ENCODE peak calls at places on chromosomes 7 and 10, in six cellular contexts. R is GM12878, K is HepG2, D is GM12892, I is K562, B is H1. O is an unnamed sample.

GRCh38 chr10:124339119-124339807 is 79.5 kb downstream of the OAT start:
- DNase-seq in R (no peak), K (no peak), D (no peak), I (no peak), B (no peak), O (no peak)

GRCh38 chr10:71404510-71405295 is 8.0 kb downstream of the CDH23 start:
- DNase-seq in R (no peak), K (no peak), D (no peak), I (no peak), B (no peak), O (no peak)

GRCh38 chr7:44384586-44385383 is 59.4 kb upstream of the CAMK2B start:
- DNase-seq in R (no peak), K (no peak), D (no peak), I (no peak), B (no peak), O (no peak)

GRCh38 chr7:44131173-44132009 is 8.0 kb upstream of the POLD2 start:
- DNase-seq in R (no peak), K (peak; percentile 96), D (no peak), I (no peak), B (no peak), O (no peak)

GRCh38 chr7:149307775-149308501 is 45.9 kb downstream of the ZNF783 start:
- DNase-seq in R (no peak), K (no peak), D (no peak), I (no peak), B (no peak), O (no peak)

GRCh38 chr10:33675235-33675634 is 340.8 kb upstream of the NRP1 start:
- DNase-seq in R (no peak), K (no peak), D (no peak), I (no peak), B (no peak), O (no peak)

GRCh38 chr10:14659626-14660196 is 115.0 kb downstream of the FAM107B start:
- DNase-seq in R (peak; percentile 88), K (no peak), D (peak; percentile 40), I (no peak), B (no peak), O (peak; percentile 53)

GRCh38 chr7:26863504-26864308 is 684 bp downstream of the SKAP2 start:
- DNase-seq in R (peak; percentile 37), K (peak; percentile 12), D (no peak), I (peak; percentile 15), B (no peak), O (no peak)

GRCh38 chr10:133335238-133336122 is 1.2 kb downstream of the CALY start:
- DNase-seq in R (no peak), K (no peak), D (no peak), I (peak; percentile 66), B (no peak), O (peak; percentile 77)

GRCh38 chr10:97805960-97806359 is 34.2 kb upstream of the SFRP5 start:
- DNase-seq in R (no peak), K (no peak), D (no peak), I (no peak), B (no peak), O (no peak)

GRCh38 chr10:314871-315270 is 179.6 kb downstream of the ZMYND11 start:
- DNase-seq in R (no peak), K (no peak), D (no peak), I (no peak), B (no peak), O (no peak)

GRCh38 chr10:34124522-34125035 is 690.5 kb downstream of the PARD3 start:
- DNase-seq in R (no peak), K (peak; percentile 81), D (no peak), I (no peak), B (no peak), O (no peak)

GRCh38 chr7:20343211-20343610 is 12.5 kb downstream of the ITGB8 start:
- DNase-seq in R (no peak), K (no peak), D (no peak), I (no peak), B (no peak), O (no peak)

GRCh38 chr7:44980393-44981034 is 1.7 kb upstream of the MYO1G start:
- DNase-seq in R (peak; percentile 97), K (no peak), D (no peak), I (no peak), B (no peak), O (no peak)

GRCh38 chr7:75072978-75073282 is 672 bp downstream of the RCC1L start:
- DNase-seq in R (no peak), K (peak; percentile 10), D (no peak), I (no peak), B (no peak), O (no peak)

GRCh38 chr10:132489053-132489703 is 48.4 kb upstream of the INPP5A start:
- DNase-seq in R (no peak), K (no peak), D (no peak), I (no peak), B (no peak), O (no peak)

GRCh38 chr10:108956149-108956548 is 967.2 kb downstream of the XPNPEP1 start:
- DNase-seq in R (no peak), K (no peak), D (no peak), I (no peak), B (no peak), O (no peak)

GRCh38 chr7:103031781-103032180 is 42.8 kb downstream of the FBXL13 start:
- DNase-seq in R (no peak), K (no peak), D (no peak), I (no peak), B (no peak), O (no peak)

GRCh38 chr7:513521-514166 is 6.0 kb downstream of the PDGFA start:
- DNase-seq in R (no peak), K (no peak), D (no peak), I (no peak), B (no peak), O (no peak)

GRCh38 chr7:22173884-22174573 is 182.9 kb downstream of the RAPGEF5 start:
- DNase-seq in R (peak; percentile 58), K (no peak), D (no peak), I (peak; percentile 17), B (no peak), O (peak; percentile 8)

GRCh38 chr10:69958232-69958902 is 94.3 kb upstream of the MACROH2A2 start:
- DNase-seq in R (no peak), K (peak; percentile 38), D (peak; percentile 45), I (peak; percentile 77), B (no peak), O (peak; percentile 52)

GRCh38 chr7:133859871-133860427 is 267.2 kb upstream of the LRGUK start:
- DNase-seq in R (no peak), K (no peak), D (no peak), I (no peak), B (no peak), O (no peak)

GRCh38 chr7:133861876-133862275 is 265.3 kb upstream of the LRGUK start:
- DNase-seq in R (no peak), K (no peak), D (no peak), I (no peak), B (no peak), O (no peak)

GRCh38 chr7:133860628-133861135 is 266.5 kb upstream of the LRGUK start:
- DNase-seq in R (no peak), K (no peak), D (no peak), I (no peak), B (no peak), O (no peak)

GRCh38 chr7:133859191-133859590 is 267.9 kb upstream of the LRGUK start:
- DNase-seq in R (no peak), K (no peak), D (no peak), I (no peak), B (peak; percentile 21), O (no peak)

GRCh38 chr7:133863362-133864061 is 263.6 kb upstream of the LRGUK start:
- DNase-seq in R (no peak), K (peak; percentile 75), D (no peak), I (no peak), B (no peak), O (no peak)
- TF ChIP-seq POLR2A in R (no peak), K (no peak), D (no peak), I (no peak), B (no peak), O (no peak)

GRCh38 chr7:106074257-106074656 is 37.9 kb downstream of the SYPL1 start:
- DNase-seq in R (no peak), K (no peak), D (no peak), I (no peak), B (no peak), O (no peak)
- TF ChIP-seq TAF1 in R (no peak), K (no peak), D (no peak), I (no peak), B (no peak), O (no peak)

GRCh38 chr7:42931834-42932651 is at the start of the genes MRPL32 and PSMA2:
- DNase-seq in R (peak; percentile 95), K (peak; percentile 97), D (peak; percentile 76), I (peak; percentile 95), B (peak; percentile 88), O (peak; percentile 75)
- TF ChIP-seq POLR2A in R (peak; percentile 96), K (peak; percentile 91), D (peak; percentile 84), I (peak; percentile 93), B (peak; percentile 82), O (peak; percentile 92)

DNA sequence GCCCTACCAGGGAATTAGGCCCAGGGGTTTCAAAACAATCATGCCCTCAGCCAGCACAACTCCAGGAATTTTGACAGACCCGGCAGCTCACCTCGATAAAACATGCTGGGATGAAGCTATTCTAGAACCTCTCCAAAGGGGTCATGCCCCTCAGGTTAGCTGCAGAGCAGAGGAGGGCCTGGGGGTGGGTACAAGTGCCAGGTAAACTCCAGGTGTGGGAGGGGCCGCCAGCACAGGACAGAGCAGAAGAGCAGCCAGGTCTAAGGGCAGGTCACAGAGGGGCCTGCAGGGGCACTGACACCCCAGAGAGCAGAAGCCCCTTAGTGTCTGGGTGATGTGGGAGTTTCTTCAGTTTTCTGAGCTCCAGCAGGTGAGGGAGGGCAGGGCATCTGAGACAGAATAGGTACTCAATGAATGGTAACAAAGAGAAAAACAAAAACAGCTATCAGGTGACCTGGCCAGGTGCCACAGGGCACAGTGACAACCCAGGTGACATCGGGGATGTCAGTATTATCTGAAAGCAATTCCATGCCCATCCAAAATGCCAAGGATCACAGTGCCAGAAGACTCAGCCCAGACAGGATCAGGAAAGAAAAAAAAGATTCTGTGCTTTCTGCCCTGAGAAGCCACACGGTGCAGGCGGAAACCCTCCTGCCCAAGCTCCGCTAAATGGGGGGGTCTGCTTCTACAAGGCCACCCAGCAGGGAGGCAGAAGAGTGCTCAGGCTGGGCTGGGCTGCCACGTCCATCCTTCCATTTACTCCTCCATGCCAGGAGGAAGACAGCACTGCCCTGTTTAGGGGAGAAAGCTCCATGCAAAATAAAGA is 104.5 kb downstream of the TNS3 start:
- DNase-seq in R (no peak), K (no peak), D (no peak), I (no peak), B (no peak), O (no peak)
- TF ChIP-seq TAF1 in R (no peak), K (no peak), D (no peak), I (no peak), B (no peak), O (no peak)

DNA sequence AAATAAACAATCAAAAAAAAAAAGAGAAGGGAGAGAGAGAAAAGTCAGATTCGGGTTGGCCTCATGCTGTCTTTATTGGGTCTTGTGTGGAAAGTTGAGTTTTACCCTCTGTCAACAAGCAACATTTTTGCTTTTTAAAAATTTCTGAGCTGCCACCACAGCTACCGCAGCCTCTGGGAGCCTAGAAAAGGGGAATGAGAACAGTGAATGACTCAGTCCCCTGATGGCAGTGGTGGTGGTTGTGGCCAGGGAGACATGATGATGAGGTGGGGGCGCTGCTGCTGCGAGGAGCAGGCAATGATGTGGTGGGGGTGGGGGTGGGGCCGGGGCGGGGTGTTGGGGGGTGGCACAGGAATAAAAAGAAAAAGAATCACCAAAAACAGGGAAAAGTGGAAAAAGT is 20.0 kb upstream of the CREB3L2 start:
- DNase-seq in R (no peak), K (no peak), D (no peak), I (no peak), B (no peak), O (no peak)
- TF ChIP-seq POLR2A in R (no peak), K (no peak), D (no peak), I (no peak), B (no peak), O (no peak)

GRCh38 chr7:83155407-83155806 is 7.3 kb downstream of the PCLO start:
- DNase-seq in R (no peak), K (no peak), D (no peak), I (no peak), B (no peak), O (no peak)
- TF ChIP-seq TAF1 in R (no peak), K (no peak), D (no peak), I (no peak), B (no peak), O (no peak)

O was measured in GM12891.